ENCODE peak calls at places on chromosomes 7 and 10, in five cellular contexts. One of them, this sample, is unnamed.

GRCh38 chr10:28925154-28925663 is 247.9 kb downstream of the BAMBI start:
- DNase-seq in HT1080: no peak
- DNase-seq in effector CD4-positive, alpha-beta T cell: no peak
- DNase-seq in iPS DF 19.7: peak
- DNase-seq in RWPE1: no peak
- DNase-seq in this sample: no peak

GRCh38 chr7:152583006-152583405 is 92.9 kb downstream of the XRCC2 start:
- DNase-seq in iPS DF 19.7: no peak
- DNase-seq in HT1080: no peak
- DNase-seq in RWPE1: no peak
- DNase-seq in effector CD4-positive, alpha-beta T cell: no peak
- DNase-seq in this sample: no peak

GRCh38 chr7:27242046-27242579 is 489 bp upstream of the EVX1 start:
- DNase-seq in effector CD4-positive, alpha-beta T cell: no peak
- DNase-seq in RWPE1: no peak
- DNase-seq in HT1080: no peak
- DNase-seq in iPS DF 19.7: no peak
- DNase-seq in this sample: no peak

GRCh38 chr7:22429386-22429785 is 70.6 kb downstream of the STEAP1B start:
- DNase-seq in HT1080: no peak
- DNase-seq in RWPE1: peak
- DNase-seq in iPS DF 19.7: no peak
- DNase-seq in effector CD4-positive, alpha-beta T cell: no peak
- DNase-seq in this sample: no peak

GRCh38 chr10:52567247-52567580 is 205.4 kb downstream of the MBL2 start:
- DNase-seq in RWPE1: no peak
- DNase-seq in effector CD4-positive, alpha-beta T cell: no peak
- DNase-seq in HT1080: no peak
- DNase-seq in iPS DF 19.7: no peak
- DNase-seq in this sample: no peak

GRCh38 chr7:92425311-92425947 is 21.9 kb upstream of the GATAD1 start:
- DNase-seq in iPS DF 19.7: no peak
- DNase-seq in RWPE1: no peak
- DNase-seq in effector CD4-positive, alpha-beta T cell: no peak
- DNase-seq in HT1080: no peak
- DNase-seq in this sample: no peak

GRCh38 chr7:156577645-156578577 is 62.7 kb upstream of the RNF32 start:
- DNase-seq in iPS DF 19.7: no peak
- DNase-seq in effector CD4-positive, alpha-beta T cell: no peak
- DNase-seq in RWPE1: no peak
- DNase-seq in HT1080: no peak
- DNase-seq in this sample: no peak

GRCh38 chr10:17316488-17317170 is 88.6 kb downstream of the VIM start:
- DNase-seq in iPS DF 19.7: no peak
- DNase-seq in effector CD4-positive, alpha-beta T cell: no peak
- DNase-seq in HT1080: no peak
- DNase-seq in RWPE1: no peak
- DNase-seq in this sample: no peak

GRCh38 chr10:74822583-74823089 is 3.8 kb upstream of the KAT6B start:
- DNase-seq in RWPE1: no peak
- DNase-seq in iPS DF 19.7: no peak
- DNase-seq in effector CD4-positive, alpha-beta T cell: no peak
- DNase-seq in HT1080: peak
- DNase-seq in this sample: no peak

GRCh38 chr7:7843972-7844371 is 124.6 kb upstream of the GLCCI1 start:
- DNase-seq in RWPE1: no peak
- DNase-seq in effector CD4-positive, alpha-beta T cell: no peak
- DNase-seq in iPS DF 19.7: no peak
- DNase-seq in HT1080: no peak
- DNase-seq in this sample: no peak

GRCh38 chr7:101823086-101823485 is 5.7 kb downstream of the CUX1 start:
- DNase-seq in effector CD4-positive, alpha-beta T cell: no peak
- DNase-seq in RWPE1: no peak
- DNase-seq in HT1080: no peak
- DNase-seq in iPS DF 19.7: no peak
- DNase-seq in this sample: no peak

GRCh38 chr7:139886899-139887298 is 57.8 kb downstream of the TBXAS1 start:
- DNase-seq in effector CD4-positive, alpha-beta T cell: no peak
- DNase-seq in RWPE1: no peak
- DNase-seq in HT1080: no peak
- DNase-seq in iPS DF 19.7: no peak
- DNase-seq in this sample: no peak

This sample was measured in stimulated activated naive CD4-positive, alpha-beta T cell.